ENCODE peak calls at places on chromosome 1, in ten cellular contexts. Y is activated T-cell treated with anti-CD3 and anti-CD28 coated beads, Interleukin-2, amount 50 U/mL, for 72 hours; D is epithelial cell of esophagus; M is RWPE1; J is heart right ventricle; H is progenitor cell of endocrine pancreas; C is germinal center; B is amniotic epithelial cell; Z is NCI-H1694 treated with DMSO at 0.1 percent for 48 hours; S is neural crest cell. X is an unnamed sample.

GRCh38 chr1:167627865-167628641 is 2.0 kb upstream of the RCSD1 start:
- DNase-seq in Y (peak; percentile 87), D (no peak), M (no peak), J (no peak), H (no peak), C (peak; percentile 64), B (no peak), Z (no peak), S (no peak), X (peak; percentile 58)

GRCh38 chr1:215679231-215679630 is 112.1 kb downstream of the KCTD3 start:
- DNase-seq in Y (no peak), D (no peak), M (no peak), J (no peak), H (no peak), C (no peak), B (no peak), Z (no peak), S (no peak), X (no peak)

GRCh38 chr1:94422115-94422820 is 4.1 kb downstream of the ABCD3 start:
- DNase-seq in Y (no peak), D (peak; percentile 74), M (peak; percentile 30), J (no peak), H (no peak), C (no peak), B (peak; percentile 12), Z (no peak), S (no peak), X (no peak)

GRCh38 chr1:235100124-235100801 is 28.4 kb downstream of the TOMM20 start:
- DNase-seq in Y (no peak), D (no peak), M (no peak), J (no peak), H (no peak), C (peak; percentile 40), B (peak; percentile 29), Z (no peak), S (no peak), X (peak; percentile 40)

GRCh38 chr1:97565886-97566285 is 354.9 kb downstream of the DPYD start:
- DNase-seq in Y (no peak), D (no peak), M (no peak), J (no peak), H (no peak), C (no peak), B (peak; percentile 54), Z (no peak), S (no peak), X (no peak)

GRCh38 chr1:163673756-163674155 is 352.0 kb downstream of the NUF2 start:
- DNase-seq in Y (no peak), D (no peak), M (no peak), J (no peak), H (no peak), C (no peak), B (peak; percentile 1), Z (no peak), S (no peak), X (no peak)

GRCh38 chr1:6614019-6614952 is 755 bp downstream of the PHF13 start:
- DNase-seq in Y (peak; percentile 76), D (no peak), M (peak; percentile 68), J (peak; percentile 65), H (peak; percentile 50), C (peak; percentile 72), B (no peak), Z (no peak), S (peak; percentile 39), X (peak; percentile 71)

GRCh38 chr1:117137281-117137680 is 15.7 kb upstream of the TRIM45 start:
- DNase-seq in Y (no peak), D (no peak), M (no peak), J (no peak), H (no peak), C (no peak), B (no peak), Z (no peak), S (no peak), X (no peak)

GRCh38 chr1:106680922-106681321 is 375.6 kb upstream of the PRMT6 start:
- DNase-seq in Y (no peak), D (no peak), M (no peak), J (no peak), H (no peak), C (no peak), B (no peak), Z (no peak), S (no peak), X (no peak)

GRCh38 chr1:220375715-220376114 is 103.5 kb upstream of the RAB3GAP2 start:
- DNase-seq in Y (no peak), D (no peak), M (no peak), J (no peak), H (no peak), C (no peak), B (no peak), Z (no peak), S (no peak), X (no peak)

GRCh38 chr1:208308221-208308620 is 64.0 kb upstream of the PLXNA2 start:
- DNase-seq in Y (no peak), D (no peak), M (no peak), J (no peak), H (no peak), C (no peak), B (no peak), Z (no peak), S (no peak), X (no peak)

GRCh38 chr1:168737446-168737845 is 8.4 kb upstream of the DPT start:
- DNase-seq in Y (no peak), D (no peak), M (no peak), J (no peak), H (no peak), C (no peak), B (no peak), Z (no peak), S (no peak), X (no peak)

GRCh38 chr1:25571522-25571970 is 28.1 kb downstream of the LDLRAP1 start:
- DNase-seq in Y (no peak), D (no peak), M (no peak), J (no peak), H (no peak), C (no peak), B (no peak), Z (no peak), S (no peak), X (no peak)

X was measured in ureter.